ENCODE peak calls at places on chromosomes 6 and 20, in seven cellular contexts. One of them, this sample, is unnamed.

GRCh38 chr6:160190974-160191373 is 67.6 kb downstream of the SLC22A2 start:
- DNase-seq in HFFc6: no peak
- DNase-seq in prostate gland: no peak
- DNase-seq in COR-L47: no peak
- DNase-seq in NCI-H460: no peak
- DNase-seq in iPS-NIHi11: no peak
- DNase-seq in stimulated activated CD8-positive, alpha-beta memory T cell treated with anti-CD3 and anti-CD28 coated beads, Interleukin-15, amount 100 ng/mL, for 4 hours: no peak
- DNase-seq in this sample: no peak

GRCh38 chr6:30885999-30886896 is 1.9 kb downstream of the DDR1 start:
- DNase-seq in HFFc6: peak; percentile 90
- DNase-seq in prostate gland: peak; percentile 94
- DNase-seq in COR-L47: peak; percentile 91
- DNase-seq in NCI-H460: peak; percentile 80
- DNase-seq in iPS-NIHi11: peak; percentile 92
- DNase-seq in stimulated activated CD8-positive, alpha-beta memory T cell treated with anti-CD3 and anti-CD28 coated beads, Interleukin-15, amount 100 ng/mL, for 4 hours: no peak
- DNase-seq in this sample: peak; percentile 63

GRCh38 chr20:6277661-6278060 is 154.8 kb upstream of the FERMT1 start:
- DNase-seq in HFFc6: no peak
- DNase-seq in prostate gland: no peak
- DNase-seq in COR-L47: peak; percentile 65
- DNase-seq in NCI-H460: no peak
- DNase-seq in iPS-NIHi11: no peak
- DNase-seq in stimulated activated CD8-positive, alpha-beta memory T cell treated with anti-CD3 and anti-CD28 coated beads, Interleukin-15, amount 100 ng/mL, for 4 hours: no peak
- DNase-seq in this sample: no peak

GRCh38 chr6:105045546-105045945 is 88.6 kb downstream of the LIN28B start:
- DNase-seq in HFFc6: peak; percentile 3
- DNase-seq in prostate gland: no peak
- DNase-seq in COR-L47: no peak
- DNase-seq in NCI-H460: no peak
- DNase-seq in iPS-NIHi11: no peak
- DNase-seq in stimulated activated CD8-positive, alpha-beta memory T cell treated with anti-CD3 and anti-CD28 coated beads, Interleukin-15, amount 100 ng/mL, for 4 hours: no peak
- DNase-seq in this sample: peak; percentile 71

GRCh38 chr6:34234667-34235604 is 1.7 kb upstream of the HMGA1 start:
- DNase-seq in HFFc6: no peak
- DNase-seq in prostate gland: no peak
- DNase-seq in COR-L47: no peak
- DNase-seq in NCI-H460: no peak
- DNase-seq in iPS-NIHi11: peak; percentile 87
- DNase-seq in stimulated activated CD8-positive, alpha-beta memory T cell treated with anti-CD3 and anti-CD28 coated beads, Interleukin-15, amount 100 ng/mL, for 4 hours: no peak
- DNase-seq in this sample: no peak

GRCh38 chr6:122081921-122082320 is 317.5 kb upstream of the HSF2 start:
- DNase-seq in HFFc6: no peak
- DNase-seq in prostate gland: no peak
- DNase-seq in COR-L47: no peak
- DNase-seq in NCI-H460: no peak
- DNase-seq in iPS-NIHi11: no peak
- DNase-seq in stimulated activated CD8-positive, alpha-beta memory T cell treated with anti-CD3 and anti-CD28 coated beads, Interleukin-15, amount 100 ng/mL, for 4 hours: no peak
- DNase-seq in this sample: no peak

GRCh38 chr20:11153819-11154218 is 480.0 kb upstream of the JAG1 start:
- DNase-seq in HFFc6: peak; percentile 4
- DNase-seq in prostate gland: no peak
- DNase-seq in COR-L47: no peak
- DNase-seq in NCI-H460: no peak
- DNase-seq in iPS-NIHi11: no peak
- DNase-seq in stimulated activated CD8-positive, alpha-beta memory T cell treated with anti-CD3 and anti-CD28 coated beads, Interleukin-15, amount 100 ng/mL, for 4 hours: no peak
- DNase-seq in this sample: no peak

GRCh38 chr6:141946502-141946901 is 186.2 kb upstream of the GJE1 start:
- DNase-seq in HFFc6: no peak
- DNase-seq in prostate gland: no peak
- DNase-seq in COR-L47: no peak
- DNase-seq in NCI-H460: no peak
- DNase-seq in iPS-NIHi11: no peak
- DNase-seq in stimulated activated CD8-positive, alpha-beta memory T cell treated with anti-CD3 and anti-CD28 coated beads, Interleukin-15, amount 100 ng/mL, for 4 hours: no peak
- DNase-seq in this sample: no peak

GRCh38 chr20:47502801-47503239 is 1.1 kb downstream of the NCOA3 start:
- DNase-seq in HFFc6: peak; percentile 33
- DNase-seq in prostate gland: peak; percentile 13
- DNase-seq in COR-L47: no peak
- DNase-seq in NCI-H460: peak; percentile 15
- DNase-seq in iPS-NIHi11: no peak
- DNase-seq in stimulated activated CD8-positive, alpha-beta memory T cell treated with anti-CD3 and anti-CD28 coated beads, Interleukin-15, amount 100 ng/mL, for 4 hours: no peak
- DNase-seq in this sample: peak; percentile 33

GRCh38 chr20:62415354-62416111 is 8.4 kb upstream of the CABLES2 start:
- DNase-seq in HFFc6: no peak
- DNase-seq in prostate gland: no peak
- DNase-seq in COR-L47: no peak
- DNase-seq in NCI-H460: no peak
- DNase-seq in iPS-NIHi11: no peak
- DNase-seq in stimulated activated CD8-positive, alpha-beta memory T cell treated with anti-CD3 and anti-CD28 coated beads, Interleukin-15, amount 100 ng/mL, for 4 hours: no peak
- DNase-seq in this sample: no peak